ENCODE peak calls at places on chromosomes 5 and 9, in five cellular contexts. One of them, this sample, is unnamed.

GRCh38 chr5:95848701-95849100 is 26.2 kb upstream of the GLRX start:
- DNase-seq in right atrium auricular region: peak
- DNase-seq in sigmoid colon: no peak
- DNase-seq in lower lobe of right lung: no peak
- DNase-seq in omental fat pad: no peak
- DNase-seq in this sample: no peak

GRCh38 chr5:61613679-61614078 is 281.6 kb downstream of the ZSWIM6 start:
- DNase-seq in right atrium auricular region: no peak
- DNase-seq in omental fat pad: no peak
- DNase-seq in sigmoid colon: no peak
- DNase-seq in lower lobe of right lung: no peak
- DNase-seq in this sample: no peak

GRCh38 chr5:154467655-154468354 is 10.2 kb downstream of the HAND1 start:
- DNase-seq in lower lobe of right lung: peak
- DNase-seq in right atrium auricular region: peak
- DNase-seq in sigmoid colon: peak
- DNase-seq in omental fat pad: peak
- DNase-seq in this sample: peak

GRCh38 chr5:145792840-145793239 is 42.3 kb downstream of the PRELID2 start:
- DNase-seq in lower lobe of right lung: no peak
- DNase-seq in right atrium auricular region: no peak
- DNase-seq in omental fat pad: no peak
- DNase-seq in sigmoid colon: no peak
- DNase-seq in this sample: no peak

GRCh38 chr5:81183811-81184748 is 49.0 kb upstream of the CKMT2 start:
- DNase-seq in lower lobe of right lung: no peak
- DNase-seq in sigmoid colon: no peak
- DNase-seq in omental fat pad: no peak
- DNase-seq in right atrium auricular region: no peak
- DNase-seq in this sample: no peak

GRCh38 chr5:143431789-143432188 is 28.3 kb upstream of the NR3C1 start:
- DNase-seq in right atrium auricular region: no peak
- DNase-seq in omental fat pad: no peak
- DNase-seq in lower lobe of right lung: no peak
- DNase-seq in sigmoid colon: no peak
- DNase-seq in this sample: no peak

GRCh38 chr5:10632110-10632903 is 68.4 kb downstream of the ANKRD33B start:
- DNase-seq in lower lobe of right lung: no peak
- DNase-seq in omental fat pad: no peak
- DNase-seq in right atrium auricular region: no peak
- DNase-seq in sigmoid colon: peak
- DNase-seq in this sample: no peak

GRCh38 chr9:80699551-80699998 is 989.8 kb downstream of the TLE1 start:
- DNase-seq in sigmoid colon: no peak
- DNase-seq in omental fat pad: no peak
- DNase-seq in right atrium auricular region: no peak
- DNase-seq in lower lobe of right lung: no peak
- DNase-seq in this sample: no peak

GRCh38 chr9:71748280-71748743 is 20.0 kb downstream of the CEMIP2 start:
- DNase-seq in omental fat pad: no peak
- DNase-seq in right atrium auricular region: no peak
- DNase-seq in sigmoid colon: no peak
- DNase-seq in lower lobe of right lung: no peak
- DNase-seq in this sample: no peak

GRCh38 chr5:93186031-93186682 is 394.9 kb downstream of the NR2F1-AS1 start:
- DNase-seq in sigmoid colon: no peak
- DNase-seq in lower lobe of right lung: no peak
- DNase-seq in right atrium auricular region: no peak
- DNase-seq in omental fat pad: no peak
- DNase-seq in this sample: no peak

GRCh38 chr9:128127990-128128835 is 684 bp upstream of the PTGES2 start:
- DNase-seq in lower lobe of right lung: peak
- DNase-seq in right atrium auricular region: peak
- DNase-seq in omental fat pad: peak
- DNase-seq in sigmoid colon: peak
- DNase-seq in this sample: peak

GRCh38 chr9:124197177-124198095 is 60.3 kb upstream of the NEK6 start:
- DNase-seq in sigmoid colon: peak
- DNase-seq in omental fat pad: no peak
- DNase-seq in lower lobe of right lung: peak
- DNase-seq in right atrium auricular region: no peak
- DNase-seq in this sample: no peak

GRCh38 chr9:109248133-109248581 is 72.7 kb downstream of the EPB41L4B start:
- DNase-seq in lower lobe of right lung: no peak
- DNase-seq in right atrium auricular region: no peak
- DNase-seq in sigmoid colon: no peak
- DNase-seq in omental fat pad: no peak
- DNase-seq in this sample: no peak
- TF ChIP-seq CTCF in lower lobe of right lung: no peak
- TF ChIP-seq CTCF in right atrium auricular region: no peak
- TF ChIP-seq CTCF in sigmoid colon: no peak
- TF ChIP-seq CTCF in omental fat pad: no peak
- TF ChIP-seq CTCF in this sample: no peak

GRCh38 chr5:177446184-177447065 is at the start of gene PRR7:
- DNase-seq in omental fat pad: no peak
- DNase-seq in right atrium auricular region: no peak
- DNase-seq in sigmoid colon: no peak
- DNase-seq in lower lobe of right lung: peak
- DNase-seq in this sample: peak
- TF ChIP-seq CTCF in omental fat pad: no peak
- TF ChIP-seq CTCF in right atrium auricular region: no peak
- TF ChIP-seq CTCF in sigmoid colon: no peak
- TF ChIP-seq CTCF in lower lobe of right lung: no peak
- TF ChIP-seq CTCF in this sample: no peak

DNA sequence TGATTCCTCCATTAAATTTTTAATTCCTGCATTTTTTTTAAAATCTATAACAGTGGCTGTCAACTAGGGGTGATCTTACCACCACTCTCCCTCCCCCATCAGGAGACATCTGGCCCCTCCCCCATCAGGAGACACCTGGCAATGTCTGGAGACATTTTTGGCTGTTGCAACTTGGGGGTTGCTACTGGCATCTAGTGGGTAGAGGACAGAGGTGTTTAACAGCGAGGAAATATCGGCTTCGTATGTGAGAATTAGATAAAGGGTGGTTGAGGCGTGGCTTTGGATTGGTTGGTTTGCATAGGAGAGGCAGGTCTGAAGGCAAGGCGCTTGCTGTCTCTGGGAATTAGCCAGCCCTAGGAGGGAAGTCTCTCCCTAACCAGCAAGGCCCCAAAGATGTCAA is 10.5 kb downstream of the CDHR2 start:
- DNase-seq in lower lobe of right lung: no peak
- DNase-seq in right atrium auricular region: no peak
- DNase-seq in sigmoid colon: no peak
- DNase-seq in omental fat pad: no peak
- DNase-seq in this sample: no peak
- TF ChIP-seq CTCF in lower lobe of right lung: no peak
- TF ChIP-seq CTCF in right atrium auricular region: no peak
- TF ChIP-seq CTCF in sigmoid colon: no peak
- TF ChIP-seq CTCF in omental fat pad: no peak
- TF ChIP-seq CTCF in this sample: no peak

DNA sequence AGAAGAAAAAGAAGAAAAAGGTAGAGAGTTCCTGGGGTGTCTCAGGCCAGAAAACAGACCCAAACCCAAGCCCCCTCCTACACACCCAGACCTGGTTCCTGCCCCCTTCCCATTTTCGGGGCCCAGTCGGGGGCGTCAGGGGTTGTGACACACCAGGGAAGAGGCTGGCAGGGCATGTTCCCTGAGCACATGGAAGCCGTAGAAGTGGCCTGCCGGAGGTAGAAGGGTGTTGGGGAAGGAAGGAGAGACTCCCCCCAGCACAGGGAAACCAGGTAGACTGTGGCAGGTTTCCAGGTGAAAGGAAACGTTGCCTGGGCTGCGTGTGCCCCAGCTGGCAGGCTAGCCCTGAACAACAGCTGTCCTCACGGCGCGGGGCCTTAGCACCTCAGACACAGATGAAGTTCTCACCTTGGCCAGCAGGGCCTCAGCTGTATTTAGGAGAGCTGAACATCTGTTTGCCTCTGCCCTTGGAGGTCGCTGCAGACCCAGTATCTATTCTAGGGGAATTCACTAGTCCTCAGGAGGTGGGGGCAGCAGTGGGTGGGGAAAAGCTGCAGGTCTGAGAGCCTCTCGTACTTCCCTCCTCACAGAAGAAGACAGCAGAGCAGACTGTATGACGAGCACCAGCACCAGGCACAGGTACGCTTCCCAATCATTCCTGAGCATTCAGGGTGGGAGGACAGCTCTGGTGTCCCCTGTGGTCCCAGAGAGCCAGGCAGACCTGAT is 14.1 kb downstream of the CD74 start:
- DNase-seq in omental fat pad: no peak
- DNase-seq in lower lobe of right lung: peak
- DNase-seq in right atrium auricular region: no peak
- DNase-seq in sigmoid colon: no peak
- DNase-seq in this sample: no peak
- TF ChIP-seq CTCF in omental fat pad: no peak
- TF ChIP-seq CTCF in lower lobe of right lung: no peak
- TF ChIP-seq CTCF in right atrium auricular region: no peak
- TF ChIP-seq CTCF in sigmoid colon: no peak
- TF ChIP-seq CTCF in this sample: peak

GRCh38 chr5:177497011-177497296 is 450 bp downstream of the PDLIM7 start:
- DNase-seq in sigmoid colon: no peak
- DNase-seq in omental fat pad: no peak
- DNase-seq in lower lobe of right lung: no peak
- DNase-seq in right atrium auricular region: no peak
- DNase-seq in this sample: no peak

GRCh38 chr5:177493795-177494355 is 3.5 kb downstream of the PDLIM7 start:
- DNase-seq in omental fat pad: no peak
- DNase-seq in right atrium auricular region: no peak
- DNase-seq in lower lobe of right lung: no peak
- DNase-seq in sigmoid colon: no peak
- DNase-seq in this sample: no peak

GRCh38 chr5:177494356-177495195 is 2.8 kb downstream of the PDLIM7 start:
- DNase-seq in right atrium auricular region: peak
- DNase-seq in omental fat pad: peak
- DNase-seq in sigmoid colon: peak
- DNase-seq in lower lobe of right lung: peak
- DNase-seq in this sample: peak

GRCh38 chr5:177496111-177497010 is 1.0 kb downstream of the PDLIM7 start:
- DNase-seq in omental fat pad: no peak
- DNase-seq in sigmoid colon: peak
- DNase-seq in right atrium auricular region: peak
- DNase-seq in lower lobe of right lung: no peak
- DNase-seq in this sample: peak

GRCh38 chr5:177495243-177496060 is 2.0 kb downstream of the PDLIM7 start:
- DNase-seq in lower lobe of right lung: no peak
- DNase-seq in right atrium auricular region: peak
- DNase-seq in omental fat pad: no peak
- DNase-seq in sigmoid colon: peak
- DNase-seq in this sample: no peak
- TF ChIP-seq CTCF in lower lobe of right lung: no peak
- TF ChIP-seq CTCF in right atrium auricular region: no peak
- TF ChIP-seq CTCF in omental fat pad: no peak
- TF ChIP-seq CTCF in sigmoid colon: no peak
- TF ChIP-seq CTCF in this sample: no peak

GRCh38 chr5:33936004-33936380 is 194 bp upstream of the RXFP3 start:
- DNase-seq in omental fat pad: peak
- DNase-seq in lower lobe of right lung: peak
- DNase-seq in right atrium auricular region: peak
- DNase-seq in sigmoid colon: no peak
- DNase-seq in this sample: peak
- TF ChIP-seq CTCF in omental fat pad: no peak
- TF ChIP-seq CTCF in lower lobe of right lung: no peak
- TF ChIP-seq CTCF in right atrium auricular region: peak
- TF ChIP-seq CTCF in sigmoid colon: peak
- TF ChIP-seq CTCF in this sample: peak

DNA sequence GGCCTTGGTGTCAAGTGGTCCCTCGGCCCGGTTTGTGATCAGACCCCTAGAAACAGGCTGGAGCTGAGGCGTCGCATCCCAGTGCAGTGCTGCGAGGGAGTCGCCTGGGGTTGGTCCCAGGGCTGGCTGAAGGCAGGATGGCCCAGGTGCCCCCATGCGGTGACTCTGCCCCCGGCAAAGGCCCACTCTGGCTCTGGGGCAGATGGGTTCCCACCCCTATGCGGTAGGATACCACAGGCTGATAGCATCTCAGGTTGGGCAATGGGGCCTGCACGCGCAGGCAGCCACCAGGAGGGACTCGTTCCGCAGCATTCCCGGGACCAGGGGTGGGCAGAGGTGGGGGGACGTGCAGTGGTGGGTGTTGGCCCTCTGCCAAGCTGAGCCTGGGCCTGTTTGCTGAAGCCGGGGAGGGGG is 86.0 kb downstream of the RXRA start:
- DNase-seq in lower lobe of right lung: no peak
- DNase-seq in omental fat pad: no peak
- DNase-seq in sigmoid colon: no peak
- DNase-seq in right atrium auricular region: no peak
- DNase-seq in this sample: peak
- TF ChIP-seq CTCF in lower lobe of right lung: no peak
- TF ChIP-seq CTCF in omental fat pad: no peak
- TF ChIP-seq CTCF in sigmoid colon: no peak
- TF ChIP-seq CTCF in right atrium auricular region: no peak
- TF ChIP-seq CTCF in this sample: no peak